ENCODE peak calls at places on chromosome 14, in nine cellular contexts. A is CD8-positive, alpha-beta memory T cell; C is aorta; G is stimulated activated CD4-positive, alpha-beta T cell treated with anti-CD3 and anti-CD28 coated beads, Interleukin-1b, Interleukin-23, amount 100 ng/mL, for 48 hours; E is GM04503; N is activated T-helper 2 cell treated with anti-CD3 and anti-CD28 coated beads, Interferon-gamma antibody, Interleukin-2, Interleukin-4, amounts not matched to agents 10 μg/mL and 5 μg/mL and 100 μg/mL, durations not matched to agents 14 hours and 24 hours and 36 hours; R is activated effector memory CD4-positive, alpha-beta T cell treated with anti-CD3 and anti-CD28 coated beads, Interleukin-2, amount 50 U/mL, for 16 hours; Y is SHP77; F is iris pigment epithelial cell. H is an unnamed sample.

GRCh38 chr14:59028476-59029202 is 159.8 kb upstream of the DAAM1 start:
- DNase-seq in C (peak; percentile 80), N (no peak), G (peak; percentile 39), F (peak; percentile 93), A (no peak), E (peak; percentile 94), R (no peak), Y (peak; percentile 81), H (peak; percentile 89)

GRCh38 chr14:57930241-57930975 is 64.5 kb upstream of the SLC35F4 start:
- DNase-seq in F (no peak), Y (no peak), G (no peak), A (no peak), E (no peak), R (no peak), C (no peak), N (no peak), H (no peak)

GRCh38 chr14:32004300-32004699 is 72.8 kb upstream of the ARHGAP5 start:
- DNase-seq in R (no peak), Y (no peak), E (no peak), A (no peak), N (no peak), G (no peak), C (no peak), F (peak; percentile 86), H (no peak)

GRCh38 chr14:74425525-74426201 is 347 bp downstream of the SYNDIG1L start:
- DNase-seq in G (peak; percentile 33), C (peak; percentile 81), N (peak; percentile 55), A (peak; percentile 42), Y (no peak), R (peak; percentile 83), E (no peak), F (peak; percentile 8), H (no peak)

GRCh38 chr14:30045720-30046119 is 118.1 kb upstream of the PRKD1 start:
- DNase-seq in E (no peak), R (no peak), N (no peak), Y (no peak), F (no peak), C (no peak), A (no peak), G (no peak), H (no peak)

GRCh38 chr14:96965885-96966595 is 168.9 kb downstream of the VRK1 start:
- DNase-seq in A (no peak), G (no peak), C (no peak), F (no peak), Y (no peak), E (no peak), N (no peak), R (no peak), H (no peak)

GRCh38 chr14:50796391-50796790 is 34.6 kb downstream of the NIN start:
- DNase-seq in E (no peak), R (no peak), N (no peak), C (no peak), Y (no peak), G (no peak), A (no peak), F (no peak), H (no peak)

GRCh38 chr14:81435578-81436295 is 35.6 kb upstream of the STON2 start:
- DNase-seq in F (peak; percentile 28), G (peak; percentile 8), R (peak; percentile 66), Y (peak; percentile 16), E (no peak), C (peak; percentile 83), N (no peak), A (no peak), H (no peak)

GRCh38 chr14:24634158-24634557 is at the start of gene GZMB:
- DNase-seq in A (peak; percentile 63), C (no peak), Y (no peak), N (peak; percentile 59), G (peak; percentile 90), R (peak; percentile 73), E (no peak), F (no peak), H (no peak)

GRCh38 chr14:89573399-89573657 is 156.3 kb upstream of the FOXN3 start:
- DNase-seq in G (no peak), F (no peak), A (no peak), C (no peak), N (no peak), Y (no peak), E (no peak), R (no peak), H (no peak)

GRCh38 chr14:23071244-23071974 is 14.1 kb upstream of the CDH24 start:
- DNase-seq in N (peak; percentile 76), Y (no peak), C (peak; percentile 91), E (peak; percentile 72), G (peak; percentile 81), F (peak; percentile 98), R (peak; percentile 92), A (peak; percentile 67), H (peak; percentile 91)

GRCh38 chr14:105861985-105862465 is 335.6 kb downstream of the TMEM121 start:
- DNase-seq in G (no peak), N (peak; percentile 34), C (no peak), R (peak; percentile 67), E (no peak), Y (no peak), F (no peak), A (no peak), H (no peak)

GRCh38 chr14:68124885-68125731 is 305.5 kb downstream of the RAD51B start:
- DNase-seq in F (peak; percentile 87), G (peak; percentile 18), A (no peak), Y (no peak), E (peak; percentile 55), R (no peak), N (no peak), C (no peak), H (no peak)

GRCh38 chr14:21796912-21797311 is 123.3 kb upstream of the OR4E1 start:
- DNase-seq in R (no peak), Y (no peak), G (no peak), C (no peak), F (no peak), A (no peak), N (no peak), E (no peak), H (no peak)

GRCh38 chr14:105466491-105467248 is 8.0 kb upstream of the CRIP2 start:
- DNase-seq in G (no peak), Y (no peak), A (no peak), F (no peak), N (no peak), C (no peak), R (no peak), E (no peak), H (no peak)

GRCh38 chr14:79476552-79476951 is 734.8 kb downstream of the DIO2 start:
- DNase-seq in Y (no peak), R (no peak), F (no peak), A (no peak), N (no peak), G (no peak), E (no peak), C (no peak), H (no peak)

GRCh38 chr14:106556665-106557289 is 1030.4 kb downstream of the TMEM121 start:
- DNase-seq in G (peak; percentile 76), R (peak; percentile 92), N (peak; percentile 55), C (no peak), E (no peak), F (no peak), Y (peak; percentile 55), A (peak; percentile 68), H (no peak)

GRCh38 chr14:79356040-79356439 is 855.3 kb downstream of the DIO2 start:
- DNase-seq in N (no peak), G (no peak), F (peak; percentile 8), Y (no peak), E (no peak), R (no peak), C (no peak), A (no peak), H (no peak)